ENCODE peak calls at places on chromosomes 3 and 15, in seven cellular contexts. L is foreskin keratinocyte; Q is lower lobe of right lung; C is CD4-positive, alpha-beta T cell; D is fibroblast of lung; Z is tibial artery; R is right cardiac atrium. A is an unnamed sample.
A peak's percentile ranks its signal among the peaks of the same experiment; 100 is the strongest.

GRCh38 chr3:23682646-23683045 is 123.1 kb upstream of the UBE2E1 start:
- DNase-seq in L (no peak), Q (no peak), C (no peak), D (no peak), Z (no peak), R (no peak), A (no peak)

GRCh38 chr3:174675426-174675825 is 183.7 kb upstream of the NAALADL2 start:
- DNase-seq in L (no peak), Q (no peak), C (no peak), D (no peak), Z (no peak), R (no peak), A (no peak)

GRCh38 chr15:85837011-85837433 is 42.3 kb upstream of the KLHL25 start:
- DNase-seq in L (no peak), Q (no peak), C (no peak), D (no peak), Z (no peak), R (no peak), A (peak; percentile 78)

GRCh38 chr3:194640829-194641228 is 7.6 kb upstream of the TMEM44 start:
- DNase-seq in L (no peak), Q (no peak), C (peak; percentile 16), D (peak; percentile 24), Z (no peak), R (no peak), A (no peak)

GRCh38 chr15:85748176-85748575 is 46.5 kb downstream of the KLHL25 start:
- DNase-seq in L (no peak), Q (no peak), C (no peak), D (no peak), Z (peak; percentile 11), R (no peak), A (no peak)

GRCh38 chr3:32220006-32220405 is 18.5 kb upstream of the CMTM8 start:
- DNase-seq in L (no peak), Q (no peak), C (no peak), D (peak; percentile 21), Z (no peak), R (no peak), A (peak; percentile 25)

GRCh38 chr3:10160346-10160745 is 4.4 kb upstream of the IRAK2 start:
- DNase-seq in L (no peak), Q (no peak), C (no peak), D (peak; percentile 40), Z (no peak), R (no peak), A (no peak)

GRCh38 chr3:118942651-118943050 is 92.0 kb downstream of the IGSF11 start:
- DNase-seq in L (no peak), Q (no peak), C (no peak), D (no peak), Z (no peak), R (no peak), A (no peak)

GRCh38 chr15:85298941-85299340 is 81.5 kb upstream of the AKAP13 start:
- DNase-seq in L (no peak), Q (no peak), C (no peak), D (no peak), Z (no peak), R (no peak), A (no peak)

GRCh38 chr3:122926811-122927210 is 100.8 kb downstream of the SEMA5B start:
- DNase-seq in L (no peak), Q (no peak), C (no peak), D (no peak), Z (no peak), R (no peak), A (no peak)

GRCh38 chr3:122929188-122929465 is 98.4 kb downstream of the SEMA5B start:
- DNase-seq in L (no peak), Q (no peak), C (no peak), D (no peak), Z (no peak), R (no peak), A (no peak)

GRCh38 chr3:122926322-122926721 is 101.2 kb downstream of the SEMA5B start:
- DNase-seq in L (no peak), Q (no peak), C (no peak), D (no peak), Z (no peak), R (no peak), A (no peak)

GRCh38 chr3:122928396-122929187 is 99.0 kb downstream of the SEMA5B start:
- DNase-seq in L (no peak), Q (no peak), C (no peak), D (no peak), Z (peak; percentile 10), R (no peak), A (no peak)

GRCh38 chr3:122927726-122928125 is 99.8 kb downstream of the SEMA5B start:
- DNase-seq in L (no peak), Q (no peak), C (no peak), D (no peak), Z (peak; percentile 4), R (no peak), A (no peak)
- H3K27me3 ChIP-seq in L (peaks cover 27% of the 10 kb centered on the region), Q (peaks cover 16% of the 10 kb centered on the region), C (peaks cover 7% of the 10 kb centered on the region), D (peaks cover 23% of the 10 kb centered on the region), Z (peaks cover 12% of the 10 kb centered on the region), R (no peaks in the 10 kb centered on the region), A (peaks cover 9% of the 10 kb centered on the region)

GRCh38 chr3:13539285-13539625 is 9.7 kb upstream of the FBLN2 start:
- DNase-seq in L (no peak), Q (no peak), C (no peak), D (peak; percentile 38), Z (no peak), R (no peak), A (peak; percentile 60)
- H3K27me3 ChIP-seq in L (no peaks in the 10 kb centered on the region), Q (peaks cover 3% of the 10 kb centered on the region), C (peaks cover 7% of the 10 kb centered on the region), D (no peaks in the 10 kb centered on the region), Z (no peaks in the 10 kb centered on the region), R (no peaks in the 10 kb centered on the region), A (peaks cover 3% of the 10 kb centered on the region)

GRCh38 chr3:128995737-128996136 is 1.9 kb upstream of the CFAP92 start:
- DNase-seq in L (no peak), Q (no peak), C (no peak), D (no peak), Z (no peak), R (no peak), A (no peak)

GRCh38 chr3:128996200-128996599 is 2.3 kb upstream of the CFAP92 start:
- DNase-seq in L (no peak), Q (no peak), C (no peak), D (no peak), Z (no peak), R (no peak), A (no peak)

GRCh38 chr3:128998532-128998931 is 2.6 kb upstream of the EFCC1 start:
- DNase-seq in L (no peak), Q (no peak), C (no peak), D (no peak), Z (no peak), R (no peak), A (no peak)

GRCh38 chr3:128997486-128997885 is 3.6 kb upstream of the CFAP92 start:
- DNase-seq in L (no peak), Q (no peak), C (no peak), D (no peak), Z (no peak), R (no peak), A (no peak)

GRCh38 chr3:128996741-128997140 is 2.9 kb upstream of the CFAP92 start:
- DNase-seq in L (no peak), Q (no peak), C (no peak), D (no peak), Z (no peak), R (no peak), A (no peak)
- H3K27me3 ChIP-seq in L (peaks cover 50% of the 10 kb centered on the region), Q (peaks cover 26% of the 10 kb centered on the region), C (peaks cover 17% of the 10 kb centered on the region), D (peaks cover 48% of the 10 kb centered on the region), Z (peaks cover 18% of the 10 kb centered on the region), R (no peaks in the 10 kb centered on the region), A (peaks cover 11% of the 10 kb centered on the region)

DNA sequence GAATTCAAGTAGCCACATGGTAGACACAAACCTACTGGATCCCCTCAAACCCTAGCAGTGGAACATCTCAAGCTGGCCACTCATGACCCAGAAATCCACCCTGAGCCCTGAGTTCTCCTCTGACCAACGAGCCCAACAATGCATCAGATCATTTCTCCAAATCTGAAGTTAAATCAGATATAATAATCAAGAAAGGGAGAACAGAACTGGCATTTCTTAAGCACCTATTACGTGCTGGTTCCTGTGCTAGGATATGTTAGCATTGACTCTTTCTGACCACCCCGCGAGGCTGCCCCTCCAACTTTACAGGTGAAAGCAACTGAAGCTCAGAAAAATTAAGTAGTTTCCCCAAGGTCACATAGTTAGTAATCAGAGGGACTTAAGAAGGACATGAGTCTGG is 51.5 kb upstream of the CCDC174 start:
- DNase-seq in L (no peak), Q (no peak), C (no peak), D (no peak), Z (no peak), R (no peak), A (no peak)
- H3K27me3 ChIP-seq in L (peaks cover 41% of the 10 kb centered on the region), Q (peaks cover 52% of the 10 kb centered on the region), C (peaks cover 62% of the 10 kb centered on the region), D (peaks cover 9% of the 10 kb centered on the region), Z (peaks cover 79% of the 10 kb centered on the region), R (no peaks in the 10 kb centered on the region), A (peaks cover 14% of the 10 kb centered on the region)

A was measured in bronchial epithelial cell.